ENCODE peak calls at places on chromosomes 1 and 21, in ten cellular contexts. W is GM23338, C is transverse colon, Q is endodermal cell, Y is stomach, P is upper lobe of left lung, S is fibroblast of lung, X is esophagus squamous epithelium, D is IMR-90, A is thoracic aorta. H is an unnamed sample.

GRCh38 chr1:52629021-52629643 is 3.8 kb upstream of the SHISAL2A start:
- DNase-seq in D (peak; percentile 11), X (no peak), A (no peak), P (no peak), S (no peak), Q (no peak), C (no peak), Y (no peak), W (peak; percentile 54), H (no peak)

GRCh38 chr1:111032295-111032897 is 68.7 kb upstream of the LRIF1 start:
- DNase-seq in S (no peak), A (no peak), D (peak; percentile 27), C (peak; percentile 9), X (no peak), W (peak; percentile 78), P (no peak), Y (no peak), Q (peak; percentile 64), H (no peak)

GRCh38 chr1:13828454-13829151 is 128.6 kb downstream of the PRDM2 start:
- DNase-seq in C (peak; percentile 87), Y (peak; percentile 63), Q (peak; percentile 95), W (peak; percentile 87), S (no peak), A (no peak), X (no peak), D (no peak), P (no peak), H (peak; percentile 67)

GRCh38 chr1:38777464-38777957 is 82.1 kb downstream of the RRAGC start:
- DNase-seq in C (no peak), D (no peak), Y (no peak), A (no peak), Q (no peak), P (no peak), W (no peak), X (no peak), S (no peak), H (no peak)

GRCh38 chr1:43349594-43350306 is 9.0 kb upstream of the CDC20 start:
- DNase-seq in C (no peak), Y (no peak), X (no peak), D (peak; percentile 92), S (peak; percentile 95), P (no peak), Q (no peak), A (no peak), W (peak; percentile 41), H (no peak)

GRCh38 chr1:29171089-29171488 is 10.6 kb downstream of the SRSF4 start:
- DNase-seq in P (no peak), C (no peak), Y (no peak), S (no peak), D (no peak), A (no peak), Q (peak; percentile 40), W (no peak), X (no peak), H (no peak)

GRCh38 chr21:17554619-17555472 is 42.0 kb downstream of the CXADR start:
- DNase-seq in Q (no peak), C (no peak), W (peak; percentile 33), P (no peak), S (peak; percentile 5), X (no peak), A (no peak), Y (no peak), D (peak; percentile 10), H (no peak)

GRCh38 chr21:41559658-41560599 is 52.0 kb upstream of the TMPRSS2 start:
- DNase-seq in W (no peak), A (no peak), S (peak; percentile 73), P (no peak), D (no peak), C (no peak), Y (peak; percentile 53), X (no peak), Q (no peak), H (no peak)

GRCh38 chr1:14598007-14598497 is 433 bp upstream of the KAZN start:
- DNase-seq in X (no peak), S (no peak), Y (no peak), P (peak; percentile 52), D (no peak), W (peak; percentile 58), C (no peak), Q (peak; percentile 81), A (no peak), H (no peak)

GRCh38 chr1:180489313-180489712 is 13.1 kb downstream of the ACBD6 start:
- DNase-seq in C (no peak), Q (no peak), S (no peak), P (no peak), X (no peak), A (no peak), D (no peak), W (no peak), Y (no peak), H (no peak)

GRCh38 chr1:86503477-86504129 is 34.9 kb downstream of the CLCA1 start:
- DNase-seq in P (peak; percentile 43), S (no peak), W (peak; percentile 34), X (no peak), Q (peak; percentile 75), D (peak; percentile 18), C (peak; percentile 24), A (no peak), Y (no peak), H (no peak)

GRCh38 chr1:239744851-239745250 is 346.8 kb upstream of the FMN2 start:
- DNase-seq in A (no peak), P (no peak), D (no peak), Y (no peak), C (no peak), S (no peak), W (no peak), Q (no peak), X (no peak), H (no peak)

DNA sequence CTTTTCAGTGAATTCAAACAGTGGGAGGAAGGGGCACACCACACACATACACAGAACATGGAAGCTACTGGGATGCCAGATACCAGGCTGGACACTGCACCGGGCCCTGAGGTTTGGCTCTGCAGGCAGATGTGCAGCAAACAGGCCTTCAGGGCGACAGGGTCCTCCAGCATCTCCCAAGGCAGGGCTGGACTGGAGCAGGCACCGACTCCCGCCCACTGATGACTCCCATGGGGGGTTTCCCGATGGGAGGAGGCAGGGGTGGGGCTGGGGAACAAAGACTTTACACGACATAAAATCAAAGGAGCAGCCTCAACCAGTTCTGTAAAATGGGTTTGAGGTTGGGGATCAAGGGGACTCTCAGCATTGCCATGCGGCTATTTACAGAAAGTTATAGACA is 118.1 kb downstream of the SYT2 start:
- DNase-seq in Q (no peak), P (no peak), C (no peak), W (no peak), D (no peak), Y (no peak), X (no peak), A (no peak), S (no peak), H (no peak)
- H3K4me1 ChIP-seq in Q (peaks cover 16% of the 10 kb centered on the region), P (peaks cover 28% of the 10 kb centered on the region), C (peaks cover 25% of the 10 kb centered on the region), W (no peaks in the 10 kb centered on the region), D (peaks cover 30% of the 10 kb centered on the region), Y (peaks cover 5% of the 10 kb centered on the region), X (no peaks in the 10 kb centered on the region), A (peaks cover 61% of the 10 kb centered on the region), S (peaks cover 26% of the 10 kb centered on the region), H (peaks cover 48% of the 10 kb centered on the region)

GRCh38 chr1:190478193-190479007 is 736 bp upstream of the BRINP3 start:
- DNase-seq in X (no peak), W (peak; percentile 84), Q (peak; percentile 84), Y (no peak), C (peak; percentile 21), S (peak; percentile 49), A (no peak), P (peak; percentile 77), D (peak; percentile 37), H (no peak)
- TF ChIP-seq CTCF in X (no peak), W (no peak), Q (no peak), Y (no peak), C (no peak), S (no peak), A (no peak), P (no peak), D (no peak), H (no peak)

GRCh38 chr1:19665044-19665455 is 375 bp downstream of the HTR6 start:
- DNase-seq in P (no peak), Q (no peak), C (no peak), A (no peak), Y (no peak), D (no peak), W (no peak), X (no peak), S (no peak), H (no peak)
- H3K4me3 ChIP-seq in P (no peak overlapping the region), Q (no peak overlapping the region), C (peak overlapping the region; percentile 40), A (peak overlapping the region; percentile 47), Y (peak overlapping the region; percentile 25), D (no peak overlapping the region), W (peak overlapping the region; percentile 63), X (peak overlapping the region; percentile 42), S (no peak overlapping the region), H (peak overlapping the region; percentile 34)

GRCh38 chr1:33041026-33041425 is 4.3 kb upstream of the AK2 start:
- DNase-seq in A (no peak), W (no peak), P (no peak), S (no peak), X (no peak), Q (no peak), C (no peak), Y (no peak), D (no peak), H (no peak)

GRCh38 chr1:33045246-33045645 is 8.6 kb upstream of the AK2 start:
- DNase-seq in C (peak; percentile 64), W (peak; percentile 24), P (no peak), D (no peak), S (no peak), X (no peak), A (no peak), Y (peak; percentile 50), Q (peak; percentile 50), H (no peak)

GRCh38 chr1:33042836-33043235 is 6.2 kb upstream of the AK2 start:
- DNase-seq in X (no peak), D (no peak), C (no peak), Q (no peak), A (no peak), Y (no peak), W (no peak), S (no peak), P (no peak), H (no peak)

GRCh38 chr1:33045814-33046213 is 9.1 kb upstream of the AK2 start:
- DNase-seq in W (no peak), D (peak; percentile 52), Y (no peak), X (no peak), Q (no peak), C (no peak), A (no peak), P (no peak), S (no peak), H (no peak)

GRCh38 chr1:33043267-33044090 is 6.8 kb upstream of the AK2 start:
- DNase-seq in S (peak; percentile 50), W (no peak), P (no peak), A (no peak), Y (no peak), X (no peak), D (no peak), Q (no peak), C (no peak), H (no peak)
- H3K4me1 ChIP-seq in S (peaks cover 2% of the 10 kb centered on the region), W (peaks cover 3% of the 10 kb centered on the region), P (no peaks in the 10 kb centered on the region), A (no peaks in the 10 kb centered on the region), Y (no peaks in the 10 kb centered on the region), X (no peaks in the 10 kb centered on the region), D (no peaks in the 10 kb centered on the region), Q (no peaks in the 10 kb centered on the region), C (peaks cover 14% of the 10 kb centered on the region), H (peaks cover 10% of the 10 kb centered on the region)

GRCh38 chr1:10101929-10102328 is 69.2 kb downstream of the UBE4B start:
- DNase-seq in A (no peak), S (no peak), P (no peak), Q (no peak), W (no peak), C (no peak), Y (no peak), D (no peak), X (no peak), H (no peak)
- TF ChIP-seq CTCF in A (no peak), S (peak; percentile 19), P (no peak), Q (peak; percentile 51), W (no peak), C (no peak), Y (no peak), D (peak; percentile 25), X (peak; percentile 20), H (no peak)

H was measured in psoas muscle.